ENCODE peak calls at places on chromosomes 13 and 19, in nine cellular contexts. W is hepatocyte, P is OCI-LY7, G is HCT116, Q is PC-3, H is MM.1S, T is neural progenitor cell, J is GM23248, B is SK-N-SH. Y is an unnamed sample.

GRCh38 chr19:33177417-33177976 is 16.6 kb upstream of the LRP3 start:
- DNase-seq in W (peak; percentile 86), P (no peak), G (no peak), Q (peak; percentile 39), H (no peak), T (peak; percentile 79), J (peak; percentile 90), B (peak; percentile 77), Y (peak; percentile 61)

GRCh38 chr13:111031531-111031961 is 83.6 kb upstream of the ARHGEF7 start:
- DNase-seq in W (no peak), P (no peak), G (no peak), Q (peak; percentile 68), H (no peak), T (no peak), J (peak; percentile 96), B (no peak), Y (no peak)

GRCh38 chr19:14135355-14135754 is 1.0 kb downstream of the ASF1B start:
- DNase-seq in W (no peak), P (no peak), G (no peak), Q (no peak), H (no peak), T (no peak), J (no peak), B (no peak), Y (no peak)

GRCh38 chr13:113860051-113860471 is 3.8 kb downstream of the GAS6 start:
- DNase-seq in W (peak; percentile 68), P (no peak), G (no peak), Q (no peak), H (peak; percentile 82), T (no peak), J (no peak), B (no peak), Y (peak; percentile 44)

GRCh38 chr19:54481326-54481930 is 8.3 kb upstream of the CDC42EP5 start:
- DNase-seq in W (peak; percentile 79), P (peak; percentile 61), G (peak; percentile 32), Q (peak; percentile 60), H (peak; percentile 50), T (peak; percentile 93), J (peak; percentile 63), B (peak; percentile 65), Y (peak; percentile 95)

GRCh38 chr19:47598407-47599349 is 10.3 kb upstream of the BICRA start:
- DNase-seq in W (peak; percentile 90), P (no peak), G (peak; percentile 61), Q (peak; percentile 94), H (no peak), T (peak; percentile 65), J (peak; percentile 98), B (no peak), Y (peak; percentile 97)

GRCh38 chr13:103250071-103250470 is 183.9 kb upstream of the SLC10A2 start:
- DNase-seq in W (no peak), P (no peak), G (no peak), Q (no peak), H (no peak), T (no peak), J (no peak), B (no peak), Y (no peak)

GRCh38 chr19:23996549-23996948 is 81.9 kb downstream of the ZNF726 start:
- DNase-seq in W (no peak), P (peak; percentile 45), G (peak; percentile 3), Q (peak; percentile 20), H (no peak), T (peak; percentile 23), J (peak; percentile 14), B (peak; percentile 57), Y (peak; percentile 72)

GRCh38 chr13:76512676-76513277 is 373.4 kb downstream of the KCTD12 start:
- DNase-seq in W (no peak), P (no peak), G (no peak), Q (peak; percentile 87), H (no peak), T (no peak), J (peak; percentile 68), B (peak; percentile 11), Y (no peak)

GRCh38 chr19:50204811-50205675 is 1.6 kb downstream of the MYH14 start:
- DNase-seq in W (peak; percentile 96), P (no peak), G (peak; percentile 65), Q (peak; percentile 85), H (no peak), T (peak; percentile 93), J (no peak), B (peak; percentile 33), Y (peak; percentile 96)

GRCh38 chr13:77448689-77449088 is 86.8 kb upstream of the SCEL start:
- DNase-seq in W (no peak), P (no peak), G (no peak), Q (no peak), H (no peak), T (no peak), J (no peak), B (no peak), Y (peak; percentile 40)

GRCh38 chr19:57465680-57466381 is 8.9 kb upstream of the VN1R1 start:
- DNase-seq in W (no peak), P (peak; percentile 74), G (peak; percentile 59), Q (peak; percentile 76), H (peak; percentile 57), T (peak; percentile 32), J (peak; percentile 65), B (peak; percentile 48), Y (peak; percentile 82)

GRCh38 chr13:26759156-26759906 is 1.3 kb downstream of the GPR12 start:
- DNase-seq in W (no peak), P (no peak), G (no peak), Q (no peak), H (no peak), T (peak; percentile 31), J (no peak), B (peak; percentile 57), Y (peak; percentile 21)

GRCh38 chr13:26760835-26761582 is 423 bp upstream of the GPR12 start:
- DNase-seq in W (no peak), P (no peak), G (no peak), Q (no peak), H (no peak), T (peak; percentile 45), J (no peak), B (peak; percentile 71), Y (peak; percentile 40)

GRCh38 chr13:26758496-26759155 is 2.0 kb downstream of the GPR12 start:
- DNase-seq in W (no peak), P (no peak), G (no peak), Q (no peak), H (no peak), T (no peak), J (no peak), B (no peak), Y (no peak)

GRCh38 chr13:26759907-26760834 is at the start of gene GPR12:
- DNase-seq in W (no peak), P (no peak), G (no peak), Q (no peak), H (no peak), T (peak; percentile 39), J (peak; percentile 36), B (peak; percentile 66), Y (peak; percentile 33)
- TF ChIP-seq EZH2phosphoT487 in W (no peak), P (no peak), G (no peak), Q (no peak), H (no peak), T (peak; percentile 85), J (no peak), B (no peak), Y (no peak)

DNA sequence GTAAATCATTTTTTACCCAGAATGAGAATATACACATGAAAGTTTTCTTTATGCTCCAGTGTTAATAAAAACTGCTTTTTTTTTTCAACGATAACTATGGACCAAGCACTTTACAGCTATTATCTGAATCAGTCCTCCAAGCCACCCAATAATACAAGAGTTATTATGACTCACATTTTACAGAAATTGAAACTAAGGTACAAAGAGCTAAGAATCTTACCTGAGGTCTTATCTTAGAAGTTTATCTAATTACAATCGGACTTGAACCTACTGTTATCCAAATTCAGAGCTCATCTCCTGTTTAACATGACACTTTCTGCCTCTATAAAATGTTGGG is 6.6 kb upstream of the FOXO1 start:
- DNase-seq in W (no peak), P (no peak), G (no peak), Q (peak; percentile 30), H (no peak), T (no peak), J (no peak), B (no peak), Y (no peak)
- TF ChIP-seq EZH2phosphoT487 in W (no peak), P (no peak), G (no peak), Q (no peak), H (no peak), T (no peak), J (no peak), B (no peak), Y (no peak)

GRCh38 chr19:1456121-1456900 is 6.4 kb downstream of the APC2 start:
- DNase-seq in W (no peak), P (no peak), G (no peak), Q (no peak), H (no peak), T (no peak), J (no peak), B (no peak), Y (peak; percentile 0)

GRCh38 chr19:1455002-1455335 is 5.0 kb downstream of the APC2 start:
- DNase-seq in W (no peak), P (no peak), G (no peak), Q (peak; percentile 49), H (peak; percentile 70), T (no peak), J (no peak), B (no peak), Y (no peak)

GRCh38 chr19:1457031-1457739 is 7.3 kb downstream of the APC2 start:
- DNase-seq in W (no peak), P (no peak), G (no peak), Q (no peak), H (no peak), T (peak; percentile 61), J (peak; percentile 32), B (no peak), Y (peak; percentile 82)

GRCh38 chr19:1453525-1454371 is 3.8 kb downstream of the APC2 start:
- DNase-seq in W (no peak), P (no peak), G (no peak), Q (peak; percentile 64), H (no peak), T (peak; percentile 53), J (peak; percentile 87), B (peak; percentile 75), Y (peak; percentile 56)

GRCh38 chr19:1455336-1456120 is 5.6 kb downstream of the APC2 start:
- DNase-seq in W (peak; percentile 46), P (peak; percentile 95), G (peak; percentile 97), Q (peak; percentile 85), H (peak; percentile 94), T (peak; percentile 70), J (peak; percentile 77), B (peak; percentile 94), Y (peak; percentile 100)
- TF ChIP-seq EZH2phosphoT487 in W (no peak), P (no peak), G (no peak), Q (no peak), H (no peak), T (no peak), J (no peak), B (no peak), Y (no peak)

DNA sequence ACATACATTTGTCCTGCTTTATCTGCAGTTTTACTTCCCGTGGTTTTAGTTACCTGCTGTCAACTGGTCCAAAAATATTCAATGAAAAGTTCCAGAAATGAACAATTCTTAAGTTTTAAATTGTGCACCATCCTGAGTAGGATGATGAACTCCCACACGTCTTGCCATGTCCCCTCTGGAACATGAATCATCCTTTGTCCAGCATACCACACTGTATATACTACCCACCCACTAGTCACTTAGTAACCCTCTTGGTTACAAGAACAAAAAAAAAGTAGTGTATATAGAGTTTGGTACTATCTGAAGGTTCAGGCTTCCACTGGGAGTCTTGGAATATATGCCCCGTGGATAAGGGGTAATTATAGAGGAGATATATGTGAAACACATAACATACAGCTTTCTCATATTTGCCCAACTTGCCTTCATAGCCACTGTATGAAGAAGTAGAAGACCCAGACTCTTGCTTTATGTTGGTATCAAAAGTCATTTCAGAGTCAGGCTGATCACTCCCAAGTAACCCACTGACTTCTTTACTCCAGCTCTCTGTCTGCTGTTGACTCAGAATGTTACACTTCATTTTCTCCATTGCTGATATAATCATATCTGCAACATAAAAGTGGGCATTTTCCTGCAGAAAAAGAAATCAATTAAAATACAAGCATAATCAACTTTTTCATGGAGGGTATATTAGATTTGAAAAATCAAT is 19.3 kb downstream of the RUBCNL start:
- DNase-seq in W (no peak), P (no peak), G (no peak), Q (peak; percentile 13), H (no peak), T (no peak), J (peak; percentile 76), B (no peak), Y (no peak)
- TF ChIP-seq EZH2phosphoT487 in W (no peak), P (no peak), G (no peak), Q (no peak), H (no peak), T (no peak), J (no peak), B (no peak), Y (no peak)